ENCODE peak calls at places on chromosomes 6 and 20, in four cellular contexts. U is psoas muscle, Z is BE2C, O is heart left ventricle. E is an unnamed sample. For H3K4me1, the result is how much of the 10 kb centered on the place peaks cover.

GRCh38 chr6:111030008-111031006 is 48.5 kb downstream of the RPF2 start:
- DNase-seq in U (peak), Z (peak), O (peak), E (peak)

GRCh38 chr6:144912474-144912873 is 627.3 kb downstream of the UTRN start:
- DNase-seq in U (no peak), Z (no peak), O (no peak), E (no peak)

GRCh38 chr6:142374965-142375733 is 73.3 kb downstream of the ADGRG6 start:
- DNase-seq in U (no peak), Z (no peak), O (no peak), E (no peak)

GRCh38 chr20:25669826-25670422 is 26.7 kb downstream of the ZNF337 start:
- DNase-seq in U (no peak), Z (no peak), O (no peak), E (no peak)

GRCh38 chr20:7627734-7628663 is 312.3 kb downstream of the HAO1 start:
- DNase-seq in U (no peak), Z (no peak), O (no peak), E (no peak)

GRCh38 chr6:167779993-167780655 is 46.6 kb upstream of the AFDN start:
- DNase-seq in U (no peak), Z (no peak), O (no peak), E (no peak)

GRCh38 chr6:3220366-3220765 is 7.1 kb downstream of the TUBB2B start:
- DNase-seq in U (no peak), Z (no peak), O (no peak), E (no peak)

GRCh38 chr6:136550045-136550329 is 235 bp downstream of the MAP7 start:
- DNase-seq in U (no peak), Z (peak), O (no peak), E (no peak)

GRCh38 chr6:158654498-158654897 is 4.6 kb downstream of the SYTL3 start:
- DNase-seq in U (peak), Z (peak), O (peak), E (peak)

GRCh38 chr20:34992751-34993417 is 37.2 kb downstream of the MYH7B start:
- DNase-seq in U (no peak), Z (no peak), O (no peak), E (no peak)

GRCh38 chr6:151239603-151240035 is at the start of gene AKAP12:
- DNase-seq in U (peak), Z (no peak), O (peak), E (no peak)

GRCh38 chr20:50798650-50799049 is 3.8 kb downstream of the BCAS4 start:
- DNase-seq in U (peak), Z (no peak), O (no peak), E (no peak)

GRCh38 chr6:32529697-32530429 is at the start of gene HLA-DRB5:
- DNase-seq in U (peak), Z (no peak), O (peak), E (peak)

GRCh38 chr20:49712918-49713778 is 530 bp downstream of the B4GALT5 start:
- DNase-seq in U (peak), Z (peak), O (peak), E (peak)

GRCh38 chr6:26296556-26296856 is 68.5 kb upstream of the BTN3A2 start:
- DNase-seq in U (no peak), Z (no peak), O (no peak), E (no peak)

GRCh38 chr6:136334465-136334846 is 44.8 kb upstream of the BCLAF1 start:
- DNase-seq in U (no peak), Z (no peak), O (peak), E (no peak)

GRCh38 chr6:136077834-136078576 is 172.1 kb downstream of the MTFR2 start:
- DNase-seq in U (peak), Z (peak), O (no peak), E (no peak)

GRCh38 chr6:136235233-136235564 is 14.9 kb downstream of the MTFR2 start:
- DNase-seq in U (no peak), Z (no peak), O (no peak), E (no peak)

GRCh38 chr6:1665214-1665613 is 55.5 kb downstream of the FOXC1 start:
- DNase-seq in U (no peak), Z (no peak), O (no peak), E (no peak)

GRCh38 chr20:62155428-62156253 is 12.1 kb downstream of the SS18L1 start:
- DNase-seq in U (no peak), Z (no peak), O (no peak), E (no peak)

GRCh38 chr6:137736048-137736846 is 130.8 kb upstream of the TNFAIP3 start:
- DNase-seq in U (no peak), Z (no peak), O (no peak), E (no peak)

GRCh38 chr20:53334861-53335260 is 258.8 kb downstream of the ZNF217 start:
- DNase-seq in U (no peak), Z (no peak), O (no peak), E (no peak)

GRCh38 chr20:53338716-53339115 is 254.9 kb downstream of the ZNF217 start:
- DNase-seq in U (no peak), Z (no peak), O (no peak), E (no peak)

GRCh38 chr20:53335509-53335908 is 258.1 kb downstream of the ZNF217 start:
- DNase-seq in U (no peak), Z (no peak), O (no peak), E (no peak)

GRCh38 chr20:53336892-53337291 is 256.7 kb downstream of the ZNF217 start:
- DNase-seq in U (no peak), Z (no peak), O (no peak), E (no peak)

GRCh38 chr20:53337419-53338101 is 256.1 kb downstream of the ZNF217 start:
- DNase-seq in U (no peak), Z (no peak), O (no peak), E (no peak)
- H3K4me3 ChIP-seq in U (no peak), Z (no peak), O (no peak), E (no peak)

GRCh38 chr20:11267131-11267761 is 593.4 kb upstream of the JAG1 start:
- DNase-seq in U (peak), Z (peak), O (peak), E (no peak)

GRCh38 chr20:11260611-11261010 is 586.8 kb upstream of the JAG1 start:
- DNase-seq in U (no peak), Z (no peak), O (no peak), E (no peak)

GRCh38 chr20:11255860-11256259 is 582.1 kb upstream of the JAG1 start:
- DNase-seq in U (no peak), Z (no peak), O (no peak), E (no peak)

GRCh38 chr20:11266571-11266970 is 592.8 kb upstream of the JAG1 start:
- DNase-seq in U (no peak), Z (no peak), O (peak), E (no peak)

GRCh38 chr20:11261533-11262000 is 587.8 kb upstream of the JAG1 start:
- DNase-seq in U (no peak), Z (no peak), O (no peak), E (no peak)
- TF ChIP-seq CTCF in U (no peak), Z (no peak), O (no peak), E (no peak)

GRCh38 chr6:41061196-41061726 is 8.3 kb downstream of the APOBEC2 start:
- DNase-seq in U (no peak), Z (no peak), O (no peak), E (no peak)
- H3K4me1 ChIP-seq in U (under half), Z (under half), O (under half), E (under half)

GRCh38 chr6:29974901-29975560 is 32.7 kb downstream of the HLA-A start:
- DNase-seq in U (no peak), Z (no peak), O (no peak), E (no peak)

GRCh38 chr6:29975561-29975907 is 33.2 kb downstream of the HLA-A start:
- DNase-seq in U (no peak), Z (no peak), O (no peak), E (no peak)

GRCh38 chr6:29976588-29977424 is 34.5 kb downstream of the HLA-A start:
- DNase-seq in U (peak), Z (peak), O (peak), E (peak)

GRCh38 chr6:29976253-29976587 is 33.9 kb downstream of the HLA-A start:
- DNase-seq in U (no peak), Z (no peak), O (no peak), E (no peak)

GRCh38 chr6:29977425-29977727 is 35.0 kb downstream of the HLA-A start:
- DNase-seq in U (no peak), Z (no peak), O (no peak), E (no peak)
- H3K4me3 ChIP-seq in U (peak), Z (peak), O (peak), E (peak)

GRCh38 chr6:19204445-19204844 is 632.7 kb upstream of the ID4 start:
- DNase-seq in U (no peak), Z (no peak), O (no peak), E (no peak)
- TF ChIP-seq CTCF in U (no peak), Z (no peak), O (no peak), E (no peak)

DNA sequence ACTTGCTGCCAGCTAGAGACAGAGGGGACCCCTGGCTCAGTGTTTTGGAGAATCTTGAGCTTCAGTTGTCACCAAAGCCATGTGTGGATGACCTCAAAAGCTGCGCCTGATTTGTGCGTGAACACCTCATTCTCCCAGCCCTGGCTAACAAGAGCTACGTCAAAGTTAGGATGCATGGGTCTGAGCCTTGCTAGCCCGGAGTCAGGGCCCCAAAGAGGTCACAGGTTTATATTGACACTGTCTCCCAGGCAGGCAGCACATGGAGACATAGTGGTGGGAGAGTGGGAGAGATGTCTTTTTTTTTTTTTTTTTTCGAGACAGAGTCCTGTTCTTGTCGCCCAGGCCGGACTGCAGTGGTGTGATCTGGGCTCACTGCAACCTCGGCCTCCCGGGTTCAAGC is 36.1 kb upstream of the DUSP22 start:
- DNase-seq in U (no peak), Z (no peak), O (no peak), E (no peak)
- H3K4me1 ChIP-seq in U (under half), Z (under half), O (under half), E (under half)

DNA sequence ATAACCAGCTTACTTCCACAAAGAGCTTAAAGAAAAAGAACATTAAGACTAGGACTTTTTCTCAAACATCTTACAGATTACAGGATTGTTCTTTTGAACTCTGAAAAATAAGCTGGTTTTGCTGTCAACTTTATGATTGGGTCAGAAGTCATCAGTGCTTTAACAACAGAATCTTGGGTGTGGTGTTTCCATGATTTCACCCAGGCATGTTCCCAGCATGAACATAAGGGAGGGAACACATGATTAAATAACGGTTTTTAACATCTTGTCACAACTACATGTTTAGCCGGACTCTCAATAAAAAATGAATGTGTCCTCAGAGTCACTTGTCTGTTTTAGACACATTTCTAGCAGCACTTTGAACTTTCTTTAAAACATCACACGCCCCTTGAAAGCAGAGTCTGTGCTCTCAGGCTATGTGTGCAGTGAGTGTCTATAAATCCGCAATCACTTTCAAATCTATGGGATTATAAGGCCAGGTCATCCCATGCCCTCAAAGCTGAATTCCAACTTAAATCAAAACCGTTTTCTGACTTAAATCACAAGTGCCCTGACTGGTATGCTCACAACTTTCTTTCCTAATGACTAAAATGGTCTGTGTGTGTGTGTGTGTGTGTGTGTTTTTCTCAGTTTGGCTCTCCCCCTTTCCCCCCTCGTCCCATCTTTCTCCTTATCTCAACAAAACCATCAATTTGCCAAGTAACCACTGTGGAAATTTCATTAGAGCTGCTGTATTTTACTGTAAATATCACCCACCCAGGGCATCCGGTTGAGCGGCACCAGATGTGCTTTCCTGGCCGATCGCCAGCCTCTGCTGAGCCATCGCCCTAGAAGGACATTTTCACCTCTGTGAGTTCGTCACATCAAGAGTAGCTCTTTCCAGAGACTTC is 216.8 kb upstream of the DTNBP1 start:
- DNase-seq in U (peak), Z (peak), O (peak), E (peak)
- H3K4me3 ChIP-seq in U (no peak), Z (peak), O (no peak), E (no peak)

GRCh38 chr6:169654590-169655391 is 47.0 kb downstream of the WDR27 start:
- DNase-seq in U (peak), Z (peak), O (peak), E (peak)
- TF ChIP-seq CTCF in U (no peak), Z (peak), O (peak), E (peak)

GRCh38 chr6:11329841-11330765 is 97.6 kb upstream of the NEDD9 start:
- DNase-seq in U (no peak), Z (no peak), O (no peak), E (no peak)

GRCh38 chr6:11332463-11332862 is 100.0 kb upstream of the NEDD9 start:
- DNase-seq in U (no peak), Z (no peak), O (no peak), E (no peak)

GRCh38 chr6:11331136-11331535 is 98.7 kb upstream of the NEDD9 start:
- DNase-seq in U (no peak), Z (no peak), O (no peak), E (no peak)

GRCh38 chr6:11325431-11325830 is 93.0 kb upstream of the NEDD9 start:
- DNase-seq in U (no peak), Z (no peak), O (no peak), E (no peak)

GRCh38 chr6:11328613-11329247 is 96.3 kb upstream of the NEDD9 start:
- DNase-seq in U (no peak), Z (no peak), O (no peak), E (no peak)
- H3K4me1 ChIP-seq in U (under half), Z (under half), O (under half), E (under half)